ENCODE peak calls at places on chromosomes 13 and 19, in eight cellular contexts. One of them, this sample, is unnamed.
A peak's percentile ranks its signal among the peaks of the same experiment; 100 is the strongest.

GRCh38 chr13:50901701-50902100 is 7.9 kb upstream of the RNASEH2B start:
- DNase-seq in T-helper 9 cell: no peak
- DNase-seq in NCI-H446 treated with DMSO at 0.1 percent for 48 hours: no peak
- DNase-seq in effector memory CD8-positive, alpha-beta T cell: no peak
- DNase-seq in ELF-1: no peak
- DNase-seq in EL: no peak
- DNase-seq in KBM-7: no peak
- DNase-seq in Ammon's horn: no peak
- DNase-seq in this sample: no peak

GRCh38 chr13:65914707-65915106 is 1315.4 kb downstream of the PCDH9 start:
- DNase-seq in T-helper 9 cell: no peak
- DNase-seq in Ammon's horn: no peak
- DNase-seq in KBM-7: no peak
- DNase-seq in ELF-1: no peak
- DNase-seq in NCI-H446 treated with DMSO at 0.1 percent for 48 hours: no peak
- DNase-seq in effector memory CD8-positive, alpha-beta T cell: no peak
- DNase-seq in EL: peak; percentile 53
- DNase-seq in this sample: no peak

GRCh38 chr19:2578391-2578826 is 102.5 kb downstream of the GADD45B start:
- DNase-seq in T-helper 9 cell: no peak
- DNase-seq in effector memory CD8-positive, alpha-beta T cell: no peak
- DNase-seq in ELF-1: peak; percentile 62
- DNase-seq in EL: peak; percentile 76
- DNase-seq in NCI-H446 treated with DMSO at 0.1 percent for 48 hours: no peak
- DNase-seq in Ammon's horn: no peak
- DNase-seq in KBM-7: no peak
- DNase-seq in this sample: no peak

GRCh38 chr13:76339649-76340048 is 546.6 kb downstream of the KCTD12 start:
- DNase-seq in ELF-1: no peak
- DNase-seq in Ammon's horn: no peak
- DNase-seq in effector memory CD8-positive, alpha-beta T cell: no peak
- DNase-seq in EL: no peak
- DNase-seq in T-helper 9 cell: no peak
- DNase-seq in NCI-H446 treated with DMSO at 0.1 percent for 48 hours: no peak
- DNase-seq in KBM-7: no peak
- DNase-seq in this sample: no peak

GRCh38 chr19:4913996-4914735 is 4.9 kb downstream of the UHRF1 start:
- DNase-seq in ELF-1: peak; percentile 37
- DNase-seq in T-helper 9 cell: no peak
- DNase-seq in KBM-7: no peak
- DNase-seq in effector memory CD8-positive, alpha-beta T cell: peak; percentile 51
- DNase-seq in EL: peak; percentile 28
- DNase-seq in Ammon's horn: no peak
- DNase-seq in NCI-H446 treated with DMSO at 0.1 percent for 48 hours: no peak
- DNase-seq in this sample: no peak

GRCh38 chr19:53545271-53546065 is 7.5 kb downstream of the ZNF331 start:
- DNase-seq in EL: peak; percentile 94
- DNase-seq in effector memory CD8-positive, alpha-beta T cell: no peak
- DNase-seq in Ammon's horn: no peak
- DNase-seq in NCI-H446 treated with DMSO at 0.1 percent for 48 hours: no peak
- DNase-seq in KBM-7: no peak
- DNase-seq in T-helper 9 cell: no peak
- DNase-seq in ELF-1: peak; percentile 13
- DNase-seq in this sample: no peak

GRCh38 chr13:113653264-113654174 is 4.5 kb downstream of the ATP4B start:
- DNase-seq in NCI-H446 treated with DMSO at 0.1 percent for 48 hours: no peak
- DNase-seq in T-helper 9 cell: no peak
- DNase-seq in EL: no peak
- DNase-seq in KBM-7: no peak
- DNase-seq in effector memory CD8-positive, alpha-beta T cell: peak; percentile 17
- DNase-seq in Ammon's horn: no peak
- DNase-seq in ELF-1: no peak
- DNase-seq in this sample: no peak

GRCh38 chr19:4851551-4852290 is 15.7 kb downstream of the PLIN3 start:
- DNase-seq in EL: peak; percentile 53
- DNase-seq in T-helper 9 cell: peak; percentile 75
- DNase-seq in KBM-7: peak; percentile 68
- DNase-seq in Ammon's horn: peak; percentile 81
- DNase-seq in effector memory CD8-positive, alpha-beta T cell: peak; percentile 74
- DNase-seq in NCI-H446 treated with DMSO at 0.1 percent for 48 hours: no peak
- DNase-seq in ELF-1: peak; percentile 92
- DNase-seq in this sample: peak; percentile 54

GRCh38 chr19:7349231-7349591 is 474 bp downstream of the ARHGEF18 start:
- DNase-seq in effector memory CD8-positive, alpha-beta T cell: no peak
- DNase-seq in KBM-7: no peak
- DNase-seq in Ammon's horn: no peak
- DNase-seq in ELF-1: no peak
- DNase-seq in T-helper 9 cell: no peak
- DNase-seq in NCI-H446 treated with DMSO at 0.1 percent for 48 hours: no peak
- DNase-seq in EL: no peak
- DNase-seq in this sample: no peak

GRCh38 chr19:49475191-49475932 is 1.3 kb downstream of the FLT3LG start:
- DNase-seq in KBM-7: no peak
- DNase-seq in NCI-H446 treated with DMSO at 0.1 percent for 48 hours: no peak
- DNase-seq in EL: no peak
- DNase-seq in ELF-1: no peak
- DNase-seq in T-helper 9 cell: no peak
- DNase-seq in Ammon's horn: no peak
- DNase-seq in effector memory CD8-positive, alpha-beta T cell: no peak
- DNase-seq in this sample: no peak